ENCODE peak calls at places on chromosome 18, in four cellular contexts. S is HepG2, W is K562, L is HL-60. T is an unnamed sample.

GRCh38 chr18:76771132-76771824 is 51.1 kb upstream of the ZNF236 start:
- DNase-seq in S (peak), W (no peak), L (no peak), T (no peak)

GRCh38 chr18:58263055-58263732 is 219.2 kb downstream of the NEDD4L start:
- DNase-seq in W (no peak), L (no peak), S (no peak), T (no peak)

GRCh38 chr18:23966909-23967308 is 47.6 kb upstream of the TTC39C start:
- DNase-seq in S (no peak), W (no peak), L (no peak), T (no peak)

GRCh38 chr18:39455300-39455699 is 1889.7 kb upstream of the CELF4 start:
- DNase-seq in L (no peak), W (no peak), S (peak), T (no peak)

GRCh38 chr18:52348209-52348608 is 8.2 kb downstream of the DCC start:
- DNase-seq in W (peak), S (peak), L (peak), T (no peak)

GRCh38 chr18:71682591-71682990 is 861.6 kb downstream of the CBLN2 start:
- DNase-seq in W (no peak), S (peak), L (no peak), T (no peak)

GRCh38 chr18:10950876-10951630 is 198.3 kb downstream of the PIEZO2 start:
- DNase-seq in L (no peak), W (no peak), S (no peak), T (no peak)

GRCh38 chr18:56191334-56191733 is 447.1 kb downstream of the TXNL1 start:
- DNase-seq in W (no peak), L (no peak), S (no peak), T (no peak)

GRCh38 chr18:31652355-31652754 is 32.0 kb downstream of the B4GALT6 start:
- DNase-seq in S (no peak), W (no peak), L (no peak), T (no peak)

GRCh38 chr18:9629709-9630108 is 15.3 kb upstream of the PPP4R1 start:
- DNase-seq in W (no peak), L (no peak), S (no peak), T (no peak)

GRCh38 chr18:31687529-31687928 is 3.1 kb upstream of the B4GALT6 start:
- DNase-seq in L (no peak), S (no peak), W (no peak), T (no peak)

GRCh38 chr18:59606193-59607175 is 90.7 kb downstream of the CCBE1 start:
- DNase-seq in W (no peak), S (no peak), L (no peak), T (no peak)
- TF ChIP-seq GABPA in W (no peak), S (no peak), L (no peak), T (no peak)

DNA sequence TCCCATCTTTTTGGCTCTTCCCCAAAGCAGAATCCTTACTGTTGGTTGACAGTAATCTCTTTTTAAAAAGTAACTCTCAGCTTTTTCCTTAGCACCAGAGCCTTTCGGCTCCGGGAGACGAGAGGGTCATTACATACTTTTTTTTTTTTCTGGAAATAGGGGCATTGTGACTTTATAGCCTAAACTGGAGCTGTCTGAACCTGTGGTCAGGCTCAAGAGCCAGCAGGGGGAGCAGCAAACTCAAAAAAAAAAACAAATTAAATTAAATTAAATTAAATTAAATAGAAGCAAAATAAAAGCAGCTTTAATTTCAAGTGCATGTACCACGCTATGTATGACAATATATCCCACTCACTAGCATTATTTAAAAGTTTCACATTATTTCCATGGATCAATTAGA is 156.6 kb downstream of the DTNA start:
- DNase-seq in W (no peak), L (no peak), S (no peak), T (peak)
- TF ChIP-seq GABPA in W (no peak), L (no peak), S (no peak), T (no peak)

DNA sequence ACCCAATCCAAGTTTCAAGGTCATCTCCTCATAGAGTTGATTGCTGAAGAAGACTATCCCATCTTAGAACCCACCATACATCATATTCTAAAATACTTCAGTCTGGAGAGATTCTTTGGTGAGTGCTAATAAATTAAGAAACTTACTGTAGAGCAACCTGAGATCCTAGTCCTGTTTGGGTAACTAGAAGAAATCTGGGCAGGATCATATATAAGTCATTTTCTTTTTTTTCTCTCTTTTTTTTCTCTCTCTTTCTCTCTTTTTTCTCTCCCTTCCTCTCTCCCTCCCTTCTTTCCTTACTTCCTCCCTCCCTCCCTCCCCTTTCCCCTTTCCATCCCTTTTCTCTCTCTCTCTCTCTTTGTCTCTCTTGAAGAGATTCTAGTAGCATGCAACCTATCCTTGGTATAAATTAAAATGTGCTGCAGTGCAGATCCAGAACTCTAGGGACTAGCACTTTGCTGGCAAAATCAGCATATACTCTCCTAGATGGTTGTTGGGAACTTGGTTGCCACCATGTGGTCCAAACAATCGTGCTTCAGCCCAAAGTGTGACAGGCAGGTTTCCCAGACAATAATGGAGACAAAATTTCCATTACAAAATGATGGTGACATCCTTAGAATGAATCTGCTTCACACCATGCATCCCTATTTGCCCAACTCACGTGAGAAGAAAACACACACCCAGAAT is 399.4 kb upstream of the CELF4 start:
- DNase-seq in S (no peak), W (no peak), L (no peak), T (no peak)
- TF ChIP-seq GABPA in S (no peak), W (no peak), L (no peak), T (no peak)

DNA sequence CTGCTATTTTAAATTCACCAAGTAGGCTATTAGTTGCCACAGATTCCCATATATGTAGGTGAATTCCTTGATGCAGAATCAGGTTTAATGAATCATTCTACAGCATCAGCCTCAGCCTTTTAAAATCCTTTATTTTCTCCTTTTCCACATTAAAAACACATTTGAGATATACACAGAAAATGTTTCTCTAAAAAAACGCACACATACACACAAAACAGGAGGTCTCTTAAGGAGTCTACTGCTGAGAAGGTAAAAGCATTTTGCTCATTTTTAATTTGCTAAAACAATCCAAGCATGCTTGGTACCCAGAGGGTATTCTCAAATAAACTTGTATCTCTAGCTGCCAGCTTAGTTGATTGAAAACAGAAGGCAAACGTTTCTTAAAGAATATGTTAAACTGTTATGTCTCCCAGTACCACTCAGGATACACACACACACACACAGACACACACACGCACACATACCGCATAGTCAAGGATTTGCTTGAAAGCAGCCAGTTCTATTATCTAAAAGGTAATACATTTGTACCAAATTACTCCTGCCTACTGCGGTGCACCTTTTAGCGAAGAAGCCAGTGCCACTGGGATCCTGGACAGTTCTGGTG is 106.8 kb upstream of the KCTD1 start:
- DNase-seq in L (no peak), S (no peak), W (no peak), T (no peak)
- TF ChIP-seq GABPA in L (no peak), S (no peak), W (no peak), T (no peak)

T was measured in SK-N-SH.